ENCODE peak calls at places on chromosomes 7 and 10, in seven cellular contexts. C is NT2/D1; U is PC-3; H is fibroblast of lung; T is tibial artery; R is CD8-positive, alpha-beta T cell; V is GM23248. K is an unnamed sample. For H3K4me1 and H3K36me3, the result is how much of the 10 kb centered on the place peaks cover.

GRCh38 chr10:34907743-34908425 is 92.8 kb upstream of the PARD3 start:
- DNase-seq in C (no peak), U (no peak), H (no peak), T (no peak), R (no peak), V (peak), K (no peak)

GRCh38 chr7:8605227-8605626 is 171.8 kb downstream of the NXPH1 start:
- DNase-seq in C (no peak), U (no peak), H (no peak), T (no peak), R (no peak), V (no peak), K (no peak)

GRCh38 chr7:80393786-80394185 is 118.1 kb downstream of the GNAT3 start:
- DNase-seq in C (no peak), U (no peak), H (no peak), T (no peak), R (no peak), V (no peak), K (no peak)

GRCh38 chr7:1947586-1948217 is 277.6 kb downstream of the ELFN1 start:
- DNase-seq in C (no peak), U (no peak), H (no peak), T (no peak), R (no peak), V (no peak), K (no peak)

GRCh38 chr7:41059796-41060195 is 643.1 kb downstream of the INHBA start:
- DNase-seq in C (no peak), U (no peak), H (no peak), T (no peak), R (no peak), V (no peak), K (no peak)

GRCh38 chr7:2631924-2632716 is at the start of gene TTYH3:
- DNase-seq in C (no peak), U (no peak), H (no peak), T (no peak), R (no peak), V (no peak), K (no peak)

GRCh38 chr7:155257482-155258232 is 40.0 kb upstream of the INSIG1 start:
- DNase-seq in C (no peak), U (peak), H (peak), T (peak), R (no peak), V (peak), K (no peak)

GRCh38 chr7:117188949-117189348 is 133.9 kb downstream of the WNT2 start:
- DNase-seq in C (no peak), U (no peak), H (peak), T (no peak), R (no peak), V (peak), K (no peak)

GRCh38 chr10:76559889-76560215 is 1077.8 kb downstream of the KCNMA1 start:
- DNase-seq in C (no peak), U (no peak), H (peak), T (no peak), R (no peak), V (no peak), K (no peak)

GRCh38 chr7:149879271-149879711 is 5.5 kb downstream of the ATP6V0E2 start:
- DNase-seq in C (no peak), U (no peak), H (no peak), T (no peak), R (no peak), V (no peak), K (no peak)

GRCh38 chr7:107857541-107857912 is 33.5 kb upstream of the DLD start:
- DNase-seq in C (no peak), U (peak), H (peak), T (no peak), R (no peak), V (peak), K (no peak)

GRCh38 chr7:130758429-130759056 is 24.5 kb upstream of the KLF14 start:
- DNase-seq in C (peak), U (peak), H (peak), T (no peak), R (no peak), V (peak), K (peak)

GRCh38 chr10:71964669-71965515 is 697 bp downstream of the CHST3 start:
- DNase-seq in C (no peak), U (peak), H (peak), T (peak), R (no peak), V (peak), K (peak)

GRCh38 chr7:141585592-141586510 is 34.6 kb downstream of the AGK start:
- DNase-seq in C (no peak), U (peak), H (peak), T (no peak), R (no peak), V (peak), K (no peak)

GRCh38 chr10:110647136-110647430 is 2.9 kb downstream of the RBM20 start:
- DNase-seq in C (no peak), U (peak), H (no peak), T (no peak), R (no peak), V (no peak), K (no peak)

GRCh38 chr7:102318482-102318971 is 31.9 kb downstream of the SH2B2 start:
- DNase-seq in C (no peak), U (peak), H (no peak), T (no peak), R (no peak), V (peak), K (no peak)

GRCh38 chr10:86868353-86868752 is 89.1 kb downstream of the MMRN2 start:
- DNase-seq in C (peak), U (no peak), H (peak), T (no peak), R (no peak), V (no peak), K (peak)

GRCh38 chr7:151459726-151460473 is 20.0 kb upstream of the CRYGN start:
- DNase-seq in C (no peak), U (peak), H (peak), T (peak), R (no peak), V (peak), K (peak)

GRCh38 chr7:95582578-95583293 is 13.6 kb downstream of the PDK4 start:
- DNase-seq in C (no peak), U (no peak), H (peak), T (no peak), R (no peak), V (no peak), K (no peak)

GRCh38 chr7:41630741-41631140 is 72.1 kb downstream of the INHBA start:
- DNase-seq in C (no peak), U (no peak), H (no peak), T (no peak), R (no peak), V (no peak), K (no peak)

GRCh38 chr7:127888411-127888810 is 142.8 kb downstream of the LRRC4 start:
- DNase-seq in C (no peak), U (no peak), H (no peak), T (no peak), R (no peak), V (no peak), K (no peak)

GRCh38 chr10:102675151-102675886 is 31.0 kb downstream of the TRIM8 start:
- DNase-seq in C (no peak), U (no peak), H (no peak), T (peak), R (no peak), V (no peak), K (peak)

GRCh38 chr10:11797847-11798633 is 25.1 kb upstream of the PROSER2 start:
- DNase-seq in C (no peak), U (no peak), H (no peak), T (no peak), R (no peak), V (no peak), K (no peak)

GRCh38 chr7:91344911-91345310 is 80.7 kb downstream of the FZD1 start:
- DNase-seq in C (no peak), U (no peak), H (no peak), T (no peak), R (no peak), V (no peak), K (no peak)

GRCh38 chr7:116632349-116632748 is 39.6 kb upstream of the MET start:
- DNase-seq in C (no peak), U (no peak), H (no peak), T (no peak), R (no peak), V (peak), K (no peak)

GRCh38 chr7:1802899-1803298 is 132.8 kb downstream of the ELFN1 start:
- DNase-seq in C (no peak), U (no peak), H (no peak), T (peak), R (no peak), V (no peak), K (no peak)

GRCh38 chr7:94022550-94022949 is 18.4 kb upstream of the BET1 start:
- DNase-seq in C (no peak), U (no peak), H (no peak), T (no peak), R (no peak), V (no peak), K (no peak)

GRCh38 chr10:5448333-5449048 is 36.1 kb downstream of the NET1 start:
- DNase-seq in C (no peak), U (no peak), H (no peak), T (no peak), R (no peak), V (peak), K (no peak)

GRCh38 chr10:77253037-77253436 is 384.6 kb downstream of the KCNMA1 start:
- DNase-seq in C (no peak), U (no peak), H (no peak), T (no peak), R (no peak), V (no peak), K (no peak)

GRCh38 chr7:121334875-121335648 is 6.3 kb downstream of the WNT16 start:
- DNase-seq in C (no peak), U (no peak), H (no peak), T (no peak), R (no peak), V (peak), K (no peak)

GRCh38 chr10:30199376-30200018 is 140.1 kb upstream of the JCAD start:
- DNase-seq in C (no peak), U (peak), H (no peak), T (no peak), R (no peak), V (no peak), K (no peak)

GRCh38 chr10:63711866-63712716 is 190.9 kb downstream of the REEP3 start:
- DNase-seq in C (no peak), U (peak), H (peak), T (peak), R (no peak), V (peak), K (no peak)

GRCh38 chr7:137984181-137985041 is 17.5 kb downstream of the CREB3L2 start:
- DNase-seq in C (no peak), U (no peak), H (no peak), T (no peak), R (no peak), V (no peak), K (no peak)

GRCh38 chr7:137985253-137985896 is 16.5 kb downstream of the CREB3L2 start:
- DNase-seq in C (no peak), U (no peak), H (peak), T (no peak), R (no peak), V (no peak), K (no peak)

GRCh38 chr7:137987011-137987334 is 14.9 kb downstream of the CREB3L2 start:
- DNase-seq in C (no peak), U (no peak), H (no peak), T (no peak), R (no peak), V (no peak), K (no peak)

GRCh38 chr7:137986252-137987010 is 15.5 kb downstream of the CREB3L2 start:
- DNase-seq in C (no peak), U (no peak), H (peak), T (no peak), R (no peak), V (peak), K (no peak)

DNA sequence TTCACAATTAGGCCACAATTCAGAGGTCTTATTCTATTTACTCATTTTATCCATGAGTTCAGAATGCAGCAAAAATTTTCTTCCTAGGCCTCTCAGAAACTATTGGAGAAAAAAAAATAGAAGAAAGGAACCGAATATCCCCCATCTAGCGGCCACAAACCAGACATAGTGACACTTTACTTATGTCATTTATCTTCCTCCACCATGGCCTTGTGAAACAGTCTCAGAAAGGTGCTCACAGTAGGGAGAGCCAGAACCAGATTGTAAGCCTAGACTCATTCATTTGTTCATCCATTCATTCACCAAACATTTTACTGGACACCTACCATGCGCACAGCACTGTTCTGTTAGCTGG is 16.0 kb downstream of the CREB3L2 start:
- DNase-seq in C (no peak), U (no peak), H (no peak), T (no peak), R (no peak), V (no peak), K (no peak)
- H3K4me1 ChIP-seq in C (under half), U (under half), H (under half), T (half or more), R (under half), V (half or more), K (under half)

DNA sequence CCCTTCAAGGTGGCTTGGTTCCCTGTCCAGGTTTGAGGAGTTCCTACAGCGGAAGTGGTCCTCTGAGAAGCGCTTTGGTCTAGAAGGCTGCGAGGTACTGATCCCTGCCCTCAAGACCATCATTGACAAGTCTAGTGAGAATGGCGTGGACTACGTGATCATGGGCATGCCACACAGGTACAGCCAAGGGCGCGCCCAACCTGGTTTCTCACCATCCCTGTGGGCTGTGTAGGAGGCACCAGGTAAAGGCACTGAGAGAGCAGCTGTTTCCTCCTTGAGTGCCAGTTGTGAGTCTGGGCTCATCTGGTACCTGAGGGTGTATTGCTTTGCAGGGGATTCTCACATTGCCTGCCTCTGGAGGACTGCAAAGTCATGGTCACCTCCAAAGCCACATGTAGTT is 68.0 kb downstream of the OGDH start:
- DNase-seq in C (no peak), U (no peak), H (no peak), T (peak), R (no peak), V (no peak), K (no peak)
- H3K36me3 ChIP-seq in C (half or more), U (under half), H (under half), T (under half), R (under half), V (under half), K (under half)

GRCh38 chr7:128891110-128891941 is 19.2 kb downstream of the KCP start:
- DNase-seq in C (no peak), U (peak), H (no peak), T (no peak), R (no peak), V (no peak), K (no peak)
- H3K4me3 ChIP-seq in C (no peak), U (peak), H (no peak), T (peak), R (no peak), V (no peak), K (no peak)

DNA sequence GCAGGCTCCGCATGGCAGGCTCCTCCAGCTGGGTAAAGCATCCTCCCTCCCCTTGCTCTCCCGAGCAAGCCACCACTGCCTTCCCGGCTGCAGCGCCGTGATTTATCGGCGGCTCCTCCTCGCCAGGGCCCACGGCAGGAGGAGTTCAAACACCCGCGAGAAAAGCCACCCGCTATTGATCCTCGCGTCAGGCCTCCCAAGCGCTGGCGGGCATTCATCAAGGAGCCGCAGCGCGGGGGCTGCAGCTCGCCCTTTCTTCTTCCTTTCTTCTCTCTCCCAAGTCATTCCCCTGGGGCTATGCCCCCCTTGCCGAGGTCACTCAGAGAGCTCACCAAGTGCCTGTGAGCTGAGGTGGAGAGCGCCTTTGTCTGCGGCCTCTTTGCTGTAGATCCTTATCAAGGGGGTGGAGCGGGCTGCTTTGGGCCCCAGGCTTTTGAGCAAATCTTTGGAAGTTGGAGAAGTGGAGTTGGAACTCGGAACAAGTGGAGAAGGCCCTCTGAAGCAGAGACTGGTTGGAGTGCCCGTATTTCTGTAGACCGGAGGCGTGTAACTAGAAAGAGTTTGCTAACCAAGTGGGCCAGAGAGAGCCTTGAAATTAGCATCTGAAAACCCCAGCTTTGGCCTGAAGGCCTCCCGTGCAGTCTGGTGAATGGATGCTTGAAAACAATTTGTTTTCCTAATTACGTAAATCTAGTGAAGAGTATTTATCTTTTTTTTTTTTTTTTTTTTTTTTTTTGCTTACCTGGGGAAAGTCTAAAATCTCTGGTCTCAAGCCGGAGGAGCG is 107.1 kb upstream of the PPIF start:
- DNase-seq in C (peak), U (no peak), H (no peak), T (no peak), R (no peak), V (no peak), K (peak)
- H3K4me1 ChIP-seq in C (under half), U (under half), H (under half), T (under half), R (under half), V (under half), K (under half)

GRCh38 chr10:104028823-104029527 is 56.7 kb downstream of the COL17A1 start:
- DNase-seq in C (no peak), U (no peak), H (no peak), T (no peak), R (no peak), V (no peak), K (no peak)

GRCh38 chr10:104026762-104027161 is 58.9 kb downstream of the COL17A1 start:
- DNase-seq in C (no peak), U (no peak), H (no peak), T (no peak), R (no peak), V (no peak), K (no peak)

GRCh38 chr10:104028146-104028545 is 57.5 kb downstream of the COL17A1 start:
- DNase-seq in C (no peak), U (peak), H (peak), T (no peak), R (no peak), V (peak), K (peak)

GRCh38 chr10:104022020-104022419 is 55.1 kb downstream of the SLK start:
- DNase-seq in C (no peak), U (no peak), H (no peak), T (no peak), R (no peak), V (no peak), K (no peak)

GRCh38 chr10:104025524-104025923 is 58.6 kb downstream of the SLK start:
- DNase-seq in C (no peak), U (no peak), H (no peak), T (no peak), R (no peak), V (no peak), K (no peak)
- H3K36me3 ChIP-seq in C (under half), U (under half), H (under half), T (half or more), R (under half), V (under half), K (under half)

DNA sequence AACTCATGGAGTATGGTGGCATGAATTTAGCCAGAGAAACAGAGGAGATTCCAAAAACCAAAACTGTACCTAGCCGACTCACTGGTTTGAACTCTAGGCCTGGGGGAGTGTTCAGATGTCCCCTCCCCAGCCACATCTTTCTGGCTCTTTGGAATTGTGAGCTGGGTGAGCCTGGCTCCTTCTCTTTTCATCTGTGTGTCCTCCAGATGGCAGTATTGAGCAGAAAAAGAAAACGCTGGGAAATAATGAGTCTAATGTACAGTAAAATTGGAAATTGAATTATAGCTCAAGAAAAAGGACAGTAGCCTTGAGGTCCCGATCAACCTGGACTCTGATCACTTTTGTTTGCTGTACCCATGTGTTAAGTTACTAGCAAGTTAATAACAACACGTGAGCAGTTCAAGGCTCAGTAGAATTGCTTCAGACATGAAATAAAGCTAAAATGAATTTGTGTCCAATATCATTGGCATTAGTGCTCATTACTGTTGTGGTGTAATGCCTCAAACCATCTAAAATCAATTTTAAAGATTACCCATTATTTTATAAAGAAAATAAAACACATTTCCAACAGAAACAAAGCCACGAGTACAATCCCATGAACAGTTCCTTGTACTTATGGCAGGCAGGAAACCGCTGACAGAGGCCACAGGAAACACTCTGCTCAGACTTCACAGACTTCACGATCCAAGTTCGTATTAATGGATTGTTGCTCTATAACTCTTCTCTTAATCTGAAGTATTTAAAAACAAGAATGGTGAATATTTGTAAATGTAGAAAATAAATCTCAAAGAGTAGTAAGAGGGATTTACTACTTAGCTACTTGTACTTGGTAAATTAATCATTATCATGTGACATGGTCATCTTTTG is 78.1 kb downstream of the SNX10 start:
- DNase-seq in C (peak), U (peak), H (peak), T (no peak), R (no peak), V (peak), K (peak)
- H3K4me3 ChIP-seq in C (no peak), U (no peak), H (no peak), T (no peak), R (no peak), V (no peak), K (no peak)

K was measured in HAP-1.